ENCODE peak calls at places on chromosomes 3 and 15, in eight cellular contexts. X is A549, L is HepG2, D is HCT116, C is Panc1, O is GM12878, U is K562, P is SK-N-SH. Y is an unnamed sample.

GRCh38 chr3:60841355-60841754 is 409.9 kb downstream of the FHIT start:
- DNase-seq in C (no peak), U (no peak), L (peak; percentile 74), D (no peak), O (no peak), X (no peak), P (no peak), Y (no peak)

GRCh38 chr15:45199136-45199810 is 11.5 kb upstream of the SHF start:
- DNase-seq in X (no peak), O (peak; percentile 34), C (peak; percentile 42), D (no peak), P (no peak), U (peak; percentile 54), L (peak; percentile 15), Y (no peak)

GRCh38 chr3:65560901-65561300 is 477.8 kb downstream of the MAGI1 start:
- DNase-seq in P (no peak), L (no peak), C (no peak), U (no peak), O (no peak), D (no peak), X (no peak), Y (no peak)

GRCh38 chr3:4394048-4394447 is 73.0 kb downstream of the SUMF1 start:
- DNase-seq in P (no peak), X (no peak), L (no peak), O (no peak), U (no peak), D (no peak), C (no peak), Y (peak; percentile 37)

GRCh38 chr3:63565220-63565619 is 87.3 kb upstream of the SNTN start:
- DNase-seq in C (no peak), D (no peak), O (no peak), P (no peak), U (no peak), X (no peak), L (no peak), Y (no peak)

GRCh38 chr3:5442106-5442785 is 254.7 kb downstream of the EDEM1 start:
- DNase-seq in P (no peak), C (no peak), U (peak; percentile 67), X (no peak), O (no peak), D (no peak), L (no peak), Y (no peak)

GRCh38 chr15:45549831-45550230 is 27.3 kb upstream of the SLC30A4 start:
- DNase-seq in X (no peak), C (no peak), P (no peak), O (no peak), U (no peak), D (no peak), L (no peak), Y (no peak)

GRCh38 chr3:141070727-141071357 is 19.7 kb downstream of the SPSB4 start:
- DNase-seq in X (no peak), L (no peak), U (no peak), C (no peak), D (no peak), O (no peak), P (peak; percentile 63), Y (no peak)

GRCh38 chr15:57217716-57218598 is 158.3 kb upstream of the CGNL1 start:
- DNase-seq in L (no peak), X (no peak), O (no peak), C (no peak), U (no peak), D (no peak), P (no peak), Y (no peak)

GRCh38 chr15:57215371-57215770 is 160.9 kb upstream of the CGNL1 start:
- DNase-seq in U (no peak), O (no peak), P (no peak), C (no peak), D (no peak), X (no peak), L (no peak), Y (no peak)

GRCh38 chr15:57216288-57216687 is 160.0 kb upstream of the CGNL1 start:
- DNase-seq in C (no peak), O (no peak), D (no peak), X (no peak), U (peak; percentile 47), L (no peak), P (no peak), Y (no peak)

GRCh38 chr15:57220220-57220619 is 156.1 kb upstream of the CGNL1 start:
- DNase-seq in P (peak; percentile 32), D (no peak), U (no peak), C (no peak), L (no peak), X (no peak), O (no peak), Y (no peak)

DNA sequence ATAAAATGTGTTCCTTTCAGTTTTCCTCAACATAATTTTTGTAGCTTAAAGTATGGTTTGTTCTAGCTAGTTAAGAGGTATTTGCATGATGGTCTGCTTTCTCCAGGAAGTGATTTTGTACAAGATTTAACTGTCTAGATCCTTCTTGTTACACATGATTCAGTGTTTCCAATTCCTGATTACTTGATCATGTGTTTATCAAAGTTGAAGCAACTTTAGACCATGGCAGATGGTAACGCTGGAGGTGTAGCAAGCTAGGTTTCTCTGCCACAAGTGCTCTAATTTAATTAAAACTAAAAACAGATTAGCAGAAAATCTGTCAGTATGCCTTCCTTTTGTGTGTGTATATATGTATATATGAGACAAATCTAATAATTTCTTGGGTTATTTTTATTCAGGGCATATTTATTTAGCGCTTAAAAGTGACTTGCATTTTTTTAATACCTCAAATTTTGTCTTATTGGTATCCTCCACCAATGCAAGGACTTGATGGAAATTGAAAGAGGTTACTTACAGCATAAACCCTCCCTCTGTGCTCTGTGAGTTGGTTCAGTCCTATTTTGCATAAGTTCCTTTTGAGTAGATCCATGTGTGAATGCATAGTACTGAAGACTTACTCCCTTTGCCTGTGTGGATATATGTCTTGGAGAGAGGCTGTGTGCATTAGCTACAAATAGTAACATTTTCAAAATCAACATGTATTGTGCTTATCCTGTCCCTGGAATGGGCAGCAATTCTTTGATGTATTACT is 157.3 kb upstream of the CGNL1 start:
- DNase-seq in L (no peak), U (peak; percentile 30), P (peak; percentile 27), O (no peak), D (no peak), C (no peak), X (no peak), Y (peak; percentile 90)
- TF ChIP-seq REST in L (no peak), U (no peak), P (no peak), O (no peak), D (no peak), C (no peak), X (no peak), Y (peak; percentile 35)

GRCh38 chr3:114525278-114525677 is 231.4 kb downstream of the TIGIT start:
- DNase-seq in P (no peak), L (no peak), C (no peak), O (no peak), D (no peak), X (no peak), U (no peak), Y (no peak)
- TF ChIP-seq CTCF in P (no peak), L (no peak), C (no peak), O (no peak), D (no peak), X (no peak), U (no peak), Y (no peak)

GRCh38 chr15:68298336-68298735 is 20.8 kb downstream of the FEM1B start:
- DNase-seq in O (no peak), C (no peak), L (no peak), D (no peak), P (no peak), X (no peak), U (no peak), Y (no peak)

GRCh38 chr15:68298882-68299381 is 21.4 kb downstream of the FEM1B start:
- DNase-seq in C (no peak), U (no peak), O (peak; percentile 77), D (no peak), L (no peak), P (no peak), X (no peak), Y (peak; percentile 22)

GRCh38 chr15:68301300-68301699 is 23.8 kb downstream of the FEM1B start:
- DNase-seq in X (no peak), P (no peak), O (no peak), U (no peak), C (no peak), L (no peak), D (no peak), Y (no peak)

GRCh38 chr15:68300115-68300940 is 22.8 kb downstream of the FEM1B start:
- DNase-seq in U (no peak), X (no peak), P (no peak), C (no peak), D (no peak), O (no peak), L (peak; percentile 83), Y (no peak)

GRCh38 chr15:68299436-68299835 is 21.9 kb downstream of the FEM1B start:
- DNase-seq in P (no peak), X (no peak), U (no peak), L (no peak), O (no peak), C (no peak), D (no peak), Y (no peak)
- H3K4me3 ChIP-seq in P (no peak overlapping the region), X (no peak overlapping the region), U (no peak overlapping the region), L (peak overlapping the region; percentile 36), O (no peak overlapping the region), C (no peak overlapping the region), D (no peak overlapping the region), Y (no peak overlapping the region)

GRCh38 chr3:31157893-31158620 is 263.6 kb upstream of the GADL1 start:
- DNase-seq in X (no peak), U (no peak), D (no peak), L (no peak), P (no peak), O (no peak), C (no peak), Y (no peak)

GRCh38 chr3:31161889-31162288 is 267.4 kb upstream of the GADL1 start:
- DNase-seq in U (no peak), X (no peak), D (no peak), C (no peak), P (no peak), O (no peak), L (no peak), Y (no peak)

GRCh38 chr3:31157028-31157694 is 262.7 kb upstream of the GADL1 start:
- DNase-seq in P (no peak), L (no peak), U (no peak), X (no peak), C (no peak), D (no peak), O (no peak), Y (no peak)

GRCh38 chr3:31164398-31164797 is 269.9 kb upstream of the GADL1 start:
- DNase-seq in X (no peak), P (no peak), D (no peak), L (no peak), C (no peak), U (no peak), O (no peak), Y (no peak)

DNA sequence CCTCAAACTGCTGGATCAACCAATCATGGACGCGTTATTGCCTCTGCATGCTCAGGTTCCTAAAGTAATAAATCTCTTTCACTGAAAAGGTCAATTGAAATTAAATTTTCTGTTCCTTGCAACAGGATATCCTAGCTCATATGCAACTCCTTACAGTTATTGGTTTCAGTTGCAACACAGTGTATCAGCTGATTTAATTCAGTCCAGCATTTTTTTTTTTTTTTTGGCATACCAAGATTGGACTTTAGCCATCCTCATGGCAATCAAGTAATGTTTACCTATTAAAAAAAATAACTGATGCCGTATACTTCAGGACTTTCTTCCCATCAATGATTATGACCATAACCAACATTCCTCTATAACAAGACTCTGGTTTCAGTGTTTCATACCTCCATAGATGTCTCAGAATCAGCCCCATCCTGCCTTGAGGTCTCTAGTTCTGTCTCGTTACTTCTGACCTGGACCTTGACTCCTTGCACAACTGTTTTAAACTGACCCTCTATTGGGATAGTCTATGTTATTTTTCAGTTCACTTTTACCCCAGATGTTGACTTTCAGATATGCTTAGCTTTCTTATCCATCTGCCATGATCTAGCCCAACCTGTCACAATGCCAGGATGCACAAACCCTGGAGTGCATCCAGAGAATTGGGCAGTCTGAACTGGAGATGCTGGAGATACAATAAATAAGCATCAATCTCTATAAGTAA is 265.0 kb upstream of the GADL1 start:
- DNase-seq in P (no peak), L (no peak), O (no peak), D (no peak), C (no peak), U (no peak), X (no peak), Y (no peak)
- TF ChIP-seq REST in P (no peak), L (no peak), O (no peak), D (no peak), C (no peak), U (no peak), X (no peak), Y (no peak)